ENCODE peak calls at places on chromosomes 11 and 22, in ten cellular contexts. L is endothelial cell of umbilical vein, G is tibial nerve, K is Peyer's patch, Y is ovary, T is A549, U is IMR-90, E is transverse colon, A is HCT116, Q is H1. R is an unnamed sample.

GRCh38 chr11:3738241-3738640 is 59.1 kb downstream of the NUP98 start:
- DNase-seq in L (no peak), G (no peak), K (no peak), Y (no peak), T (no peak), U (peak; percentile 23), E (no peak), A (no peak), Q (no peak), R (no peak)

GRCh38 chr11:24679686-24680318 is 182.9 kb downstream of the LUZP2 start:
- DNase-seq in L (no peak), G (no peak), K (no peak), Y (no peak), T (no peak), U (peak; percentile 22), E (no peak), A (no peak), Q (peak; percentile 3), R (no peak)

GRCh38 chr11:113384551-113384950 is 3.0 kb upstream of the ANKK1 start:
- DNase-seq in L (peak; percentile 94), G (no peak), K (no peak), Y (no peak), T (no peak), U (peak; percentile 96), E (no peak), A (no peak), Q (no peak), R (no peak)

GRCh38 chr11:112195906-112196305 is 20.6 kb downstream of the BCO2 start:
- DNase-seq in L (no peak), G (no peak), K (no peak), Y (no peak), T (no peak), U (no peak), E (no peak), A (no peak), Q (no peak), R (no peak)

GRCh38 chr11:87290304-87290922 is 252.7 kb downstream of the TMEM135 start:
- DNase-seq in L (peak; percentile 75), G (no peak), K (no peak), Y (no peak), T (peak; percentile 42), U (peak; percentile 64), E (no peak), A (peak; percentile 38), Q (no peak), R (no peak)

GRCh38 chr11:75204685-75205667 is 35.6 kb upstream of the TPBGL start:
- DNase-seq in L (peak; percentile 72), G (peak; percentile 82), K (peak; percentile 76), Y (peak; percentile 61), T (peak; percentile 84), U (peak; percentile 77), E (peak; percentile 90), A (peak; percentile 64), Q (peak; percentile 58), R (peak; percentile 92)

GRCh38 chr11:82315093-82315492 is 418.6 kb downstream of the FAM181B start:
- DNase-seq in L (no peak), G (no peak), K (no peak), Y (peak; percentile 33), T (no peak), U (no peak), E (peak; percentile 11), A (no peak), Q (peak; percentile 15), R (peak; percentile 35)

GRCh38 chr11:116224889-116225200 is 547.9 kb downstream of the BUD13 start:
- DNase-seq in L (no peak), G (no peak), K (no peak), Y (no peak), T (no peak), U (no peak), E (no peak), A (no peak), Q (no peak), R (no peak)

GRCh38 chr22:40436460-40437431 is 66.4 kb downstream of the SGSM3 start:
- DNase-seq in L (peak; percentile 70), G (no peak), K (peak; percentile 50), Y (peak; percentile 63), T (peak; percentile 29), U (peak; percentile 74), E (peak; percentile 31), A (peak; percentile 53), Q (no peak), R (peak; percentile 28)

GRCh38 chr11:12192796-12193514 is 82.6 kb downstream of the MICAL2 start:
- DNase-seq in L (no peak), G (no peak), K (no peak), Y (no peak), T (no peak), U (no peak), E (no peak), A (no peak), Q (no peak), R (peak; percentile 66)

GRCh38 chr11:16397355-16397754 is 41.0 kb upstream of the SOX6 start:
- DNase-seq in L (no peak), G (no peak), K (no peak), Y (no peak), T (no peak), U (no peak), E (no peak), A (no peak), Q (no peak), R (no peak)

GRCh38 chr11:13944016-13944415 is 18.5 kb upstream of the SPON1 start:
- DNase-seq in L (no peak), G (no peak), K (no peak), Y (no peak), T (no peak), U (no peak), E (no peak), A (no peak), Q (no peak), R (no peak)

GRCh38 chr22:32987081-32987631 is 71.0 kb downstream of the SYN3 start:
- DNase-seq in L (no peak), G (no peak), K (no peak), Y (no peak), T (no peak), U (no peak), E (no peak), A (no peak), Q (peak; percentile 50), R (no peak)

DNA sequence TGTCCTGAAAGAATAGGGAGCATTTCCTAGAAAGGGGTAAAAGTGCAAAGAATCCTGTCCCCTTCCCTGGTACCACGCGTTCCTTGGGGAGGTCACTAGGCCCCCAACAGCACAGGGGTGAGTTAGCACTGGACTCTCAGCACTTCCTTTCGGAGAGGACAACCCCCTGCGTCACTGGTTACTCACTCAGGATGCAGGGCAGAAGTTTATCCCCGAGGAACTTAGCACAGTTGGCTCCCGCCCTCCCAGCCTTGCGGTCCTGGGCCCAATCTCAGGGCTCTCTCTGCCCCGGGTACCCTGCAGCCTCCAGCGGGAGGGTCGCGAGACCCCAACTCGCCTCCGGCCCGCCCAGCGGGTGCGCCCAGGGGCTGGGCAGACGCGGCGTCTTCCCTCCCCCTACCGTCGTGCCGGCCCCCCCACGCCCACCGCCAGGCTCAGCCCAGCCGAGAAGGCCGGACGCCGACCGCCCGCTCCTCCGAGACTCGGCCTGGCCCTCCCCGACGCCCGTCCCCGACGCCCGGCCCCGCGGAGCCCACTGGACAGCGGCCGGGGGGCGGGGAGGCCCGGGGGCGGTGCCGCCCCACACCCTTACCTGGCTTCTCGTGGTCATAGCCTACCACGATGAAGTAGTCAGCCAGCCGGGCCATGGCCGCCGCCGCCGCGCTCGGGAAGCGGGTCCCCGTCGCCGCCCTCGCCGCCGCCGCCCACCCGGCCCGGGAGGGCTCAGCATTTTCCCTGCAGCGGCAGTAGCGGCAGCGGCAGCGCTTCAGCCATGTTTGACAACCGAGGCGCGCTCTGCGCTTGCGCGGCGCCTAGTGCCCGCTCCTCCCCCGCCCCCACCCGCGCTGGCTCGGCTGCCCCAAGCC is at the start of gene SBF2:
- DNase-seq in L (peak; percentile 92), G (peak; percentile 68), K (peak; percentile 72), Y (peak; percentile 85), T (peak; percentile 89), U (peak; percentile 96), E (peak; percentile 86), A (no peak), Q (no peak), R (peak; percentile 80)
- TF ChIP-seq POLR2A in L (peak; percentile 99), G (peak; percentile 79), K (peak; percentile 92), Y (peak; percentile 67), T (peak; percentile 63), U (peak; percentile 97), E (peak; percentile 93), A (peak; percentile 22), Q (peak; percentile 12), R (peak; percentile 15)

DNA sequence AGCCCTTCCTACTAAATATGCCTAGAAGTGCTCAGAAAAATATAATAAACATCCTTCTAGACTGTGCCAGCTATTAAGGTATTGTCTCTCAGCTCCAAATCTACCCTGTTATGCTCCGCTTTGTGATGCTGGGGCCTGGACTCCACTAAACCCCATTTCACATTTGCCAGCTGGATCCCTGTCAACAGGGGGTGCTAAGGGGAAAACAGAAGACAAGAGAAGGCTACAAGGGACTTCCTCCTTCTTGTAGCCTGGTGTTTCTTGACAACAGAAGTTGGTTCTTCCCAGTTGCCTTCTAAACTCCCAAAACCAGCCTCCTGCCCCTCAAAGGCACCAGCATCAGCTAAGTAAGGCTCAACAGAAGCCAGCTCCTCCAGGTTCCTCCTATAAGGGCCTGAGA is 5.2 kb downstream of the NUMA1 start:
- DNase-seq in L (no peak), G (no peak), K (no peak), Y (no peak), T (no peak), U (no peak), E (no peak), A (no peak), Q (no peak), R (peak; percentile 22)
- TF ChIP-seq CTCF in L (peak; percentile 11), G (no peak), K (no peak), Y (no peak), T (no peak), U (peak; percentile 15), E (no peak), A (peak; percentile 38), Q (peak; percentile 11), R (no peak)

DNA sequence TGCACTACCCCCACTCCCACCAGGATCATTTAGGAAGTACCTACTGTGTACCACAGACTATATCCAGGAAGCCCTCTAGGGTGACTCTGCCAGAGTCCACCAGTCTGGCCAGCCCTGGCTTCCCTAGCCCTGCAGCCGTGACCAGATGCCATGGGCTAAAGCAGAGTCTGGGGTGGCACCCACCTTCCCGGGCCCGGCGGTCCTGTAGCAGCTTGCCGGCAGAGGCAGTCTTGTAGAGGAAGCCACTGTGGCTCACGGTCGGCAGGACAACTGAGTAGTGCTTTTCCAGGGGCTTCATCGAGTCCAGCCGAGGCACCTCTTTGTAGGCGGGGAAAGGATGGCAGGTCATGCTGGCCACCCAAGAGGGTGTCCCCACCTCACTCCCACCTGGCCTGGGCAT is 27.2 kb upstream of the PDE2A start:
- DNase-seq in L (no peak), G (no peak), K (no peak), Y (no peak), T (no peak), U (no peak), E (no peak), A (no peak), Q (no peak), R (no peak)
- TF ChIP-seq POLR2A in L (no peak), G (no peak), K (no peak), Y (no peak), T (no peak), U (no peak), E (no peak), A (no peak), Q (no peak), R (no peak)

DNA sequence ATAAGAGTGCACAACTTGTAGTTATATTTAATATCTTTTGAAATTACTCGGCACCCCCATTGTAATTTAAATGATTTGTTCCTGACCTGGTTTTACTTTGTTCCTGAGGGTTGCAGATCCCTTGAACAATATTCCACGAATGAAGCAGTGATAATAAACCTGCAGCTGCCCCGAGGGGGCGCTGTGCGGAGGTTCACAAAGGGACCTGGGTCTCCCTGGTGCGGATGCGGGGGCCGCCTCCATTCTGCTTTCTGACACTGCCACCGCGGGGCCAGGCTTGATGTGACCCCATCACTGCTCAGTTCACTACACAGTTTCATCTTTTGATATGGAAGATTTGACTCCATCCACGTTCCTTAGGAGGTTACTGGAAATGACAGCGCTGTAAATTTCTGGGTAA is 62.9 kb upstream of the PRODH start:
- DNase-seq in L (no peak), G (no peak), K (no peak), Y (no peak), T (no peak), U (no peak), E (no peak), A (no peak), Q (peak; percentile 34), R (no peak)
- TF ChIP-seq CTCF in L (peak; percentile 24), G (no peak), K (no peak), Y (no peak), T (no peak), U (peak; percentile 5), E (no peak), A (peak; percentile 39), Q (peak; percentile 96), R (no peak)